ENCODE peak calls at places on chromosomes 12 and 14, in nine cellular contexts. R, Z, G, W, S, T, N, J and O are unnamed samples.

GRCh38 chr14:35215110-35215872 is 76.9 kb upstream of the PSMA6 start:
- DNase-seq in G (no peak), J (peak), T (no peak), W (no peak), R (no peak), Z (no peak), N (peak), S (no peak), O (no peak)

GRCh38 chr12:25929096-25929637 is 29.3 kb upstream of the RASSF8 start:
- DNase-seq in S (no peak), Z (no peak), T (no peak), J (no peak), R (no peak), N (no peak), G (no peak), W (no peak), O (no peak)

GRCh38 chr12:116620801-116621593 is 61.8 kb downstream of the MAP1LC3B2 start:
- DNase-seq in N (no peak), J (no peak), T (no peak), W (no peak), R (no peak), Z (no peak), S (no peak), G (no peak), O (no peak)

GRCh38 chr12:42921741-42922511 is 332.4 kb upstream of the PRICKLE1 start:
- DNase-seq in W (no peak), G (no peak), Z (no peak), S (no peak), J (no peak), N (no peak), T (no peak), R (no peak), O (no peak)

GRCh38 chr12:104555650-104556049 is 98.9 kb downstream of the CHST11 start:
- DNase-seq in G (no peak), T (no peak), N (no peak), R (no peak), J (no peak), W (no peak), S (no peak), Z (no peak), O (no peak)

GRCh38 chr12:4386756-4387155 is 7.2 kb upstream of the FGF23 start:
- DNase-seq in G (no peak), R (no peak), Z (no peak), W (no peak), J (no peak), N (no peak), S (no peak), T (no peak), O (no peak)

GRCh38 chr12:108115746-108116125 is 13.4 kb upstream of the WSCD2 start:
- DNase-seq in T (no peak), S (no peak), Z (no peak), G (no peak), W (no peak), J (no peak), R (no peak), N (no peak), O (no peak)

GRCh38 chr12:93766802-93767523 is 89.8 kb downstream of the CRADD start:
- DNase-seq in W (peak), S (no peak), N (no peak), G (peak), J (peak), Z (no peak), R (no peak), T (peak), O (no peak)

GRCh38 chr14:94768521-94769412 is 1.1 kb downstream of the GSC start:
- DNase-seq in T (no peak), G (no peak), J (no peak), S (no peak), R (no peak), N (no peak), W (no peak), Z (no peak), O (no peak)

GRCh38 chr12:98916106-98916505 is 271.0 kb downstream of the APAF1 start:
- DNase-seq in T (no peak), Z (no peak), S (no peak), N (no peak), J (no peak), R (no peak), W (no peak), G (no peak), O (no peak)

GRCh38 chr12:51244269-51244668 is 5.6 kb downstream of the DAZAP2 start:
- DNase-seq in R (no peak), T (no peak), N (no peak), Z (no peak), W (no peak), S (no peak), J (no peak), G (no peak), O (no peak)

GRCh38 chr12:80551897-80552296 is 107.9 kb downstream of the PTPRQ start:
- DNase-seq in S (no peak), W (peak), N (peak), G (no peak), R (no peak), T (no peak), J (no peak), Z (no peak), O (no peak)

GRCh38 chr12:53380797-53381738 is 1.1 kb downstream of the SP1 start:
- DNase-seq in R (no peak), G (peak), W (no peak), S (peak), Z (no peak), T (peak), N (no peak), J (no peak), O (no peak)

GRCh38 chr14:54147285-54147684 is 190.7 kb upstream of the BMP4 start:
- DNase-seq in J (no peak), N (no peak), T (no peak), S (no peak), G (no peak), Z (no peak), W (no peak), R (no peak), O (no peak)

GRCh38 chr14:91892918-91893527 is 25.7 kb upstream of the TC2N start:
- DNase-seq in J (no peak), N (peak), W (no peak), R (no peak), T (no peak), S (no peak), Z (no peak), G (no peak), O (no peak)

GRCh38 chr12:32486158-32486557 is 86.8 kb downstream of the FGD4 start:
- DNase-seq in T (no peak), J (no peak), S (no peak), Z (no peak), W (no peak), G (no peak), R (no peak), N (no peak), O (no peak)

GRCh38 chr14:62655161-62655560 is 390.1 kb downstream of the KCNH5 start:
- DNase-seq in N (no peak), R (no peak), G (no peak), T (no peak), J (no peak), W (no peak), Z (no peak), S (no peak), O (no peak)

GRCh38 chr12:121657305-121658008 is 12.0 kb downstream of the MORN3 start:
- DNase-seq in G (no peak), T (no peak), J (no peak), N (no peak), S (no peak), R (no peak), Z (no peak), W (no peak), O (no peak)

GRCh38 chr14:95500772-95501401 is 15.6 kb downstream of the SYNE3 start:
- DNase-seq in W (peak), R (no peak), N (no peak), J (no peak), T (no peak), G (no peak), Z (no peak), S (no peak), O (no peak)

GRCh38 chr12:65086236-65086635 is 34.9 kb downstream of the WIF1 start:
- DNase-seq in N (no peak), J (no peak), T (no peak), S (no peak), Z (no peak), W (no peak), G (no peak), R (no peak), O (no peak)

GRCh38 chr14:74029136-74029535 is 10.0 kb downstream of the BBOF1 start:
- DNase-seq in W (no peak), J (no peak), R (no peak), T (no peak), S (no peak), G (no peak), N (no peak), Z (no peak), O (no peak)

GRCh38 chr14:21023817-21024667 is 819 bp downstream of the NDRG2 start:
- DNase-seq in S (no peak), G (no peak), J (no peak), T (peak), W (no peak), N (no peak), R (no peak), Z (peak), O (no peak)

GRCh38 chr14:104376202-104377140 is 203.1 kb upstream of the C14orf180 start:
- DNase-seq in S (no peak), G (no peak), J (no peak), N (no peak), R (no peak), Z (peak), T (no peak), W (no peak), O (no peak)

GRCh38 chr12:19624401-19624930 is 185.2 kb downstream of the AEBP2 start:
- DNase-seq in W (no peak), S (no peak), R (no peak), G (no peak), N (no peak), Z (no peak), J (no peak), T (no peak), O (no peak)

GRCh38 chr14:91078095-91078737 is 17.8 kb upstream of the RPS6KA5 start:
- DNase-seq in N (no peak), S (no peak), R (no peak), G (peak), Z (no peak), W (no peak), J (no peak), T (no peak), O (no peak)

GRCh38 chr12:70648831-70649230 is 11.6 kb upstream of the PTPRB start:
- DNase-seq in G (no peak), W (no peak), T (no peak), J (no peak), Z (no peak), N (no peak), R (no peak), S (no peak), O (no peak)

GRCh38 chr14:95535226-95536021 is 574 bp downstream of the GLRX5 start:
- DNase-seq in J (no peak), R (no peak), G (peak), N (no peak), Z (no peak), S (peak), W (no peak), T (no peak), O (no peak)

DNA sequence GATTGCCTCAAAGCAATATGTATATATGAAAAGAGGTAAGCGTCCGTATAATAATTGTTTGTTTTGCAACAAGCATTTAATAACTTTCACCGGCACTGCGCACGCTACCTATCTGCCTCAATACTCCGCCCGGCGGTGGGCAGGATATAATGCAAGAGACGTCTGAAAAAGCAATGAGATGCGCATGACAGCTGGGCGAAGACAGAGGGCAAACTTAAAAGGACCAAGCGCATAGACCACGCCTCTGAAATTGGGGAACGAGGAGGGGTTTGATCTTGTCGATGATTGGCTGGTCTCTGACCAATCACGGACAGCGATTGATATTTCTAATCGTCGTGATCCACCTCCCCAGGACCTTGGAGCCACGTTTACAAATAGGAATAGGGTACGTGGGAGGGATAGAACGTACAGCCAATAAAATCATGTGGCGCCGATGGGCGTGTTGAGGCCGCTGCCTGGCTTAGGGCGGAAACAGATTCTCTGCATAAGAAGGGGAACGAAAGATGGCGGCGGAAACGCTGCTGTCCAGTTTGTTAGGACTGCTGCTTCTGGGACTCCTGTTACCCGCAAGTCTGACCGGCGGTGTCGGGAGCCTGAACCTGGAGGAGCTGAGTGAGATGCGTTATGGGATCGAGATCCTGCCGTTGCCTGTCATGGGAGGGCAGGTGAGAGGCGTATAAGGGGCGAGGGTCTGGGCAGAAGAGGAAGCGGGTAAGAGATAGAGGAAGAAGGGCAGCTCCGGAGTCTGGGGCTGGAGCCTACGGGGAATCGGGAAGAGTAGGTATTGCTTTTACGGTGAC is at the start of gene OS9:
- DNase-seq in Z (peak), S (peak), G (peak), T (peak), J (peak), R (peak), W (peak), N (peak), O (peak)
- TF ChIP-seq POLR2A in Z (peak), S (peak), G (peak), T (peak), J (peak), R (peak), W (no peak), N (peak), O (peak)

GRCh38 chr12:110619534-110619953 is 5.6 kb downstream of the TCTN1 start:
- DNase-seq in G (peak), S (no peak), R (no peak), W (no peak), N (no peak), J (no peak), Z (no peak), T (no peak), O (no peak)

GRCh38 chr12:110615171-110615570 is 1.2 kb downstream of the TCTN1 start:
- DNase-seq in Z (no peak), W (no peak), S (no peak), G (no peak), T (no peak), N (no peak), J (no peak), R (no peak), O (no peak)

GRCh38 chr12:110616471-110617115 is 2.7 kb downstream of the TCTN1 start:
- DNase-seq in G (no peak), S (no peak), R (no peak), N (no peak), Z (no peak), J (no peak), W (no peak), T (no peak), O (no peak)

GRCh38 chr12:110613771-110614684 is at the start of gene TCTN1:
- DNase-seq in W (peak), Z (peak), G (peak), N (peak), S (peak), J (peak), R (peak), T (peak), O (peak)
- TF ChIP-seq POLR2A in W (peak), Z (peak), G (no peak), N (peak), S (peak), J (no peak), R (peak), T (peak), O (peak)

GRCh38 chr12:6318440-6318879 is 8.0 kb downstream of the PLEKHG6 start:
- DNase-seq in W (no peak), J (no peak), R (no peak), Z (no peak), N (no peak), T (no peak), G (no peak), S (no peak), O (no peak)
- TF ChIP-seq POLR2A in W (no peak), J (no peak), R (no peak), Z (no peak), N (no peak), T (no peak), G (no peak), S (no peak), O (no peak)

GRCh38 chr14:96797943-96798349 is 764 bp downstream of the VRK1 start:
- DNase-seq in T (no peak), G (no peak), R (no peak), N (no peak), J (peak), W (no peak), Z (no peak), S (no peak), O (peak)
- TF ChIP-seq POLR2A in T (no peak), G (no peak), R (no peak), N (no peak), J (no peak), W (no peak), Z (no peak), S (no peak), O (no peak)

GRCh38 chr12:100142851-100143559 is at the start of gene BLTP3B:
- DNase-seq in T (peak), W (peak), S (peak), G (peak), N (peak), J (peak), R (peak), Z (peak), O (peak)
- TF ChIP-seq POLR2A in T (no peak), W (no peak), S (no peak), G (no peak), N (peak), J (no peak), R (no peak), Z (no peak), O (no peak)

DNA sequence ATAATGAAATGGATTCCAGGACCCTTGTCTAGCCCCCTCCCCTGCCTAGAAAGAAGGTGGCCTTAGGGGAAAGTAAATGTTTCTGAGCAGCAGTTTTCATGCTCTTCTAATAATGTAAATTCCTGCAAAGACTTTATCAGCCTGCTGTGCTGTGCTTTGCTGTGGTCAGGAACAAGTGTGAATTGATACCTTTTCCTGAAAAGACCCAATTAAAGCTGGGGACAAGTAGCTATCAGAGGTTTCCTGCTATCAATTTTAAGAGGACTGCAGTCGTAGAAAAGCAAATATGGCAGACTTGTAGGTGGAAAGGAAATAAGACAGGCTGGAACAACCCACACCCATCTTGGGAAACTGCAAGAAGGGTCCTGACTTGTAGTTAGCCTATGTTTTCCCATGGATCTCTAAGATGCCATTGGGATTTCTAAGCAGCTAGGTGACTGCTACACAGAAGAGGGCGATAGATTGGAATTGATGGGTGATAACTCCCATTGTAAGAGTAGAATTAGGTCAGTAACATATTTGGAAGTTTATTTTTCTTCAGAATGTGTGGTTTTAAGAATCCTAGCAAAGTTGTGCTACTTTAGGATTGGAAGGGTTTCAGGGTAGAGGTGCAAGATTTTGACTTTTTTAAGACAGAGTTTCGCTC is 3.1 kb downstream of the DYNLL1 start:
- DNase-seq in G (no peak), J (no peak), N (no peak), W (no peak), T (no peak), R (no peak), Z (no peak), S (no peak), O (no peak)
- TF ChIP-seq POLR2A in G (no peak), J (no peak), N (no peak), W (no peak), T (no peak), R (no peak), Z (no peak), S (no peak), O (no peak)

GRCh38 chr12:111599459-111600295 is 562 bp upstream of the ATXN2 start:
- DNase-seq in W (peak), Z (peak), J (peak), G (peak), N (peak), T (peak), S (peak), R (peak), O (peak)
- TF ChIP-seq POLR2A in W (no peak), Z (peak), J (peak), G (peak), N (peak), T (peak), S (peak), R (peak), O (peak)

GRCh38 chr12:41189395-41190251 is 1.5 kb downstream of the PDZRN4 start:
- DNase-seq in G (no peak), Z (no peak), J (no peak), W (no peak), N (no peak), R (no peak), T (peak), S (no peak), O (no peak)
- TF ChIP-seq POLR2A in G (no peak), Z (no peak), J (no peak), W (no peak), N (no peak), R (no peak), T (peak), S (no peak), O (no peak)

GRCh38 chr14:50932592-50933500 is 11.4 kb downstream of the PYGL start:
- DNase-seq in T (no peak), G (no peak), R (no peak), J (no peak), W (no peak), N (no peak), S (no peak), Z (no peak), O (no peak)

GRCh38 chr14:50937325-50937724 is 7.0 kb downstream of the PYGL start:
- DNase-seq in W (no peak), G (no peak), R (no peak), Z (no peak), T (no peak), S (no peak), J (no peak), N (no peak), O (no peak)

GRCh38 chr14:50937800-50938199 is 6.5 kb downstream of the PYGL start:
- DNase-seq in Z (no peak), R (no peak), J (no peak), S (no peak), G (no peak), N (no peak), T (no peak), W (no peak), O (no peak)

GRCh38 chr14:50935126-50936090 is 8.9 kb downstream of the PYGL start:
- DNase-seq in G (no peak), W (no peak), T (no peak), N (no peak), J (no peak), Z (peak), R (no peak), S (no peak), O (no peak)

GRCh38 chr14:50936882-50937281 is 7.4 kb downstream of the PYGL start:
- DNase-seq in W (no peak), Z (no peak), J (no peak), N (no peak), R (no peak), S (no peak), T (no peak), G (no peak), O (no peak)
- TF ChIP-seq POLR2A in W (no peak), Z (no peak), J (no peak), N (no peak), R (no peak), S (no peak), T (no peak), G (no peak), O (no peak)

DNA sequence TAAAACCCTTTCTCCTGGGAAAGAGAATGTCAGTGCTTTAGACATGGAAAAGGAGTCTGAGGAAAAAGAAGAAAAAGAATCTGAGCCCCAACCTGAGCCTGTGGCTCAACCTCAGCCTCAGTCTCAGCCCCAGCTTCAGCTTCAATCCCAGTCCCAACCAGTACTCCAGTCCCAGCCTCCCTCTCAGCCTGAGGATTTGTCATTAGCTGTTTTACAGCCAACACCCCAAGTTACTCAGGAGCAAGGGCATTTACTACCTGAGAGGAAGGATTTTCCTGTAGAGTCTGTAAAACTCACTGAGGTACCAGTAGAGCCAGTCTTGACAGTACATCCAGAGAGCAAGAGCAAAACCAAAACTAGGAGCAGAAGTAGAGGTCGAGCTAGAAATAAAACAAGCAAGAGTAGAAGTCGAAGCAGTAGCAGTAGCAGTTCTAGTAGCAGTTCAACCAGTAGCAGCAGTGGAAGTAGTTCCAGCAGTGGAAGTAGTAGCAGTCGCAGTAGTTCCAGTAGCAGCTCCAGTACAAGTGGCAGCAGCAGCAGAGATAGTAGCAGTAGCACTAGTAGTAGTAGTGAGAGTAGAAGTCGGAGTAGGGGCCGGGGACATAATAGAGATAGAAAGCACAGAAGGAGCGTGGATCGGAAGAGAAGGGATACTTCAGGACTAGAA is 6.1 kb downstream of the PNN start:
- DNase-seq in G (no peak), N (no peak), W (no peak), T (no peak), Z (no peak), R (no peak), J (no peak), S (no peak), O (no peak)
- TF ChIP-seq POLR2A in G (no peak), N (no peak), W (no peak), T (no peak), Z (no peak), R (no peak), J (no peak), S (no peak), O (peak)